ENCODE peak calls at places on chromosomes 5 and 9, in five cellular contexts. Q is IMR-90, Z is DND-41, S is mesenchymal stem cell, J is GM23338. D is an unnamed sample.

GRCh38 chr5:143495823-143496275 is 92.4 kb upstream of the NR3C1 start:
- DNase-seq in Q (peak; percentile 81), Z (no peak), S (peak; percentile 47), J (no peak), D (no peak)

GRCh38 chr9:36748322-36748899 is 175.7 kb downstream of the MELK start:
- DNase-seq in Q (peak; percentile 43), Z (peak; percentile 48), S (peak; percentile 56), J (peak; percentile 76), D (peak; percentile 84)

GRCh38 chr5:42858709-42859108 is 47.0 kb upstream of the SELENOP start:
- DNase-seq in Q (no peak), Z (no peak), S (no peak), J (peak; percentile 54), D (peak; percentile 70)

GRCh38 chr9:135822383-135822755 is 85.0 kb downstream of the CAMSAP1 start:
- DNase-seq in Q (no peak), Z (no peak), S (no peak), J (no peak), D (no peak)

GRCh38 chr5:29758986-29759421 is 1434.5 kb upstream of the CDH6 start:
- DNase-seq in Q (no peak), Z (no peak), S (no peak), J (peak; percentile 39), D (peak; percentile 64)

GRCh38 chr5:112479418-112479817 is 60.3 kb upstream of the EPB41L4A start:
- DNase-seq in Q (peak; percentile 54), Z (no peak), S (peak; percentile 25), J (no peak), D (no peak)

GRCh38 chr9:99868845-99869244 is 37.6 kb upstream of the STX17 start:
- DNase-seq in Q (peak; percentile 30), Z (no peak), S (no peak), J (no peak), D (no peak)

GRCh38 chr9:127754761-127755557 is 19.9 kb upstream of the TOR2A start:
- DNase-seq in Q (no peak), Z (no peak), S (no peak), J (peak; percentile 87), D (peak; percentile 89)

GRCh38 chr9:122180633-122181032 is 20.9 kb downstream of the MORN5 start:
- DNase-seq in Q (peak; percentile 88), Z (no peak), S (peak; percentile 72), J (no peak), D (no peak)

GRCh38 chr9:121288874-121289553 is 21.1 kb downstream of the GSN start:
- DNase-seq in Q (peak; percentile 74), Z (no peak), S (peak; percentile 84), J (peak; percentile 83), D (peak; percentile 78)

GRCh38 chr5:29005386-29005785 is 1967.0 kb upstream of the CDH9 start:
- DNase-seq in Q (no peak), Z (no peak), S (peak; percentile 6), J (peak; percentile 36), D (peak; percentile 29)

GRCh38 chr9:121599186-121599871 is 52.1 kb upstream of the DAB2IP start:
- DNase-seq in Q (peak; percentile 26), Z (no peak), S (peak; percentile 57), J (peak; percentile 96), D (peak; percentile 97)

GRCh38 chr5:136195971-136196577 is 3.1 kb upstream of the SMIM32 start:
- DNase-seq in Q (no peak), Z (no peak), S (no peak), J (no peak), D (no peak)

GRCh38 chr5:170268884-170269283 is 28.7 kb downstream of the LCP2 start:
- DNase-seq in Q (no peak), Z (no peak), S (no peak), J (no peak), D (no peak)

GRCh38 chr5:121189569-121190305 is 661.9 kb upstream of the FTMT start:
- DNase-seq in Q (peak; percentile 50), Z (no peak), S (peak; percentile 79), J (no peak), D (no peak)

GRCh38 chr5:126624534-126624933 is 23.8 kb downstream of the PHAX start:
- DNase-seq in Q (peak; percentile 94), Z (no peak), S (peak; percentile 93), J (no peak), D (no peak)

GRCh38 chr9:101601904-101602765 is 7.4 kb upstream of the PPP3R2 start:
- DNase-seq in Q (peak; percentile 51), Z (peak; percentile 6), S (peak; percentile 54), J (peak; percentile 90), D (peak; percentile 72)

GRCh38 chr9:121376214-121376830 is 6.3 kb upstream of the STOM start:
- DNase-seq in Q (peak; percentile 46), Z (no peak), S (peak; percentile 37), J (no peak), D (no peak)

GRCh38 chr5:10479226-10479721 is 37.6 kb downstream of the ROPN1L start:
- DNase-seq in Q (peak; percentile 82), Z (no peak), S (peak; percentile 74), J (no peak), D (no peak)

GRCh38 chr9:98317134-98317857 is 61.8 kb upstream of the TBC1D2 start:
- DNase-seq in Q (peak; percentile 86), Z (no peak), S (peak; percentile 49), J (no peak), D (no peak)

GRCh38 chr5:127112347-127112864 is 39.1 kb upstream of the C5orf63 start:
- DNase-seq in Q (no peak), Z (no peak), S (no peak), J (no peak), D (no peak)

GRCh38 chr5:141366016-141366896 is 2.3 kb downstream of the PCDHGA5 start:
- DNase-seq in Q (no peak), Z (no peak), S (no peak), J (no peak), D (no peak)

GRCh38 chr9:16030513-16031185 is 477.8 kb downstream of the CCDC171 start:
- DNase-seq in Q (peak; percentile 96), Z (peak; percentile 81), S (peak; percentile 91), J (no peak), D (no peak)

GRCh38 chr5:175254155-175254554 is 189.8 kb downstream of the DRD1 start:
- DNase-seq in Q (peak; percentile 42), Z (no peak), S (no peak), J (no peak), D (no peak)

GRCh38 chr5:112109331-112109993 is 309.6 kb downstream of the EPB41L4A start:
- DNase-seq in Q (peak; percentile 87), Z (no peak), S (peak; percentile 40), J (peak; percentile 56), D (no peak)

GRCh38 chr5:148458036-148458888 is 74.5 kb downstream of the FBXO38 start:
- DNase-seq in Q (no peak), Z (no peak), S (no peak), J (no peak), D (no peak)

GRCh38 chr9:19924090-19924489 is 135.3 kb upstream of the SLC24A2 start:
- DNase-seq in Q (peak; percentile 5), Z (no peak), S (peak; percentile 42), J (no peak), D (no peak)

GRCh38 chr5:14672082-14672481 is 7.6 kb downstream of the OTULIN start:
- DNase-seq in Q (no peak), Z (no peak), S (no peak), J (no peak), D (no peak)

GRCh38 chr9:121199921-121200320 is 1.7 kb downstream of the RAB14 start:
- DNase-seq in Q (peak; percentile 21), Z (no peak), S (peak; percentile 28), J (no peak), D (no peak)

GRCh38 chr9:34267660-34268059 is 61.4 kb downstream of the KIF24 start:
- DNase-seq in Q (no peak), Z (no peak), S (no peak), J (no peak), D (no peak)

GRCh38 chr5:163535290-163535689 is 29.9 kb downstream of the MAT2B start:
- DNase-seq in Q (no peak), Z (no peak), S (no peak), J (no peak), D (no peak)

GRCh38 chr5:55625913-55626312 is 86.2 kb downstream of the SLC38A9 start:
- DNase-seq in Q (no peak), Z (no peak), S (no peak), J (no peak), D (no peak)

GRCh38 chr5:31196309-31196708 is 2.8 kb downstream of the CDH6 start:
- DNase-seq in Q (peak; percentile 66), Z (no peak), S (peak; percentile 10), J (peak; percentile 57), D (peak; percentile 70)

DNA sequence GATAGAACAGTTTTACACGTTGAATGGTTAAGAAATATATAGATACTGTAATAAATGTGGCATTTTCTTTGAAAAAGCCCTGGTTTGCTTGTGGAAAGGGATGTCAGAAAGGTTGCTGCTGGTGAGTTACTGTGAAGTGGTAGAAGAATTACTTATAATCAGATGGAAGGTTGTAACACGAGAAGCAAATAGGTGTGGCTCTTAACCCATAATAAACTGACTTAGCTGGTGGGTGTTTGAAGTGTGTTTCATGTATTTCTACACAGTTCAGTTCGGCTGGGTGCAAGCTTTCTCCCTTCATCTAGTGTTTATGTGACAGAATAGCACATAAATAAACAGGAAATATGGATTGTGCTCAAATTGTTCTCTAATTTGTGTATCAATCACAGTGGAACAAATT is 5.5 kb downstream of the CNOT6 start:
- DNase-seq in Q (no peak), Z (no peak), S (no peak), J (no peak), D (no peak)
- H3K4me2 ChIP-seq in Q (peak overlapping the region; percentile 32), Z (no peak overlapping the region), S (no peak overlapping the region), J (no peak overlapping the region), D (no peak overlapping the region)

GRCh38 chr5:173056783-173057061 is 570 bp downstream of the CREBRF start:
- DNase-seq in Q (no peak), Z (no peak), S (no peak), J (no peak), D (peak; percentile 91)
- H3K4me2 ChIP-seq in Q (no peak overlapping the region), Z (peak overlapping the region; percentile 84), S (peak overlapping the region; percentile 72), J (peak overlapping the region; percentile 89), D (peak overlapping the region; percentile 80)

GRCh38 chr9:93186151-93186715 is 2.3 kb downstream of the WNK2 start:
- DNase-seq in Q (no peak), Z (no peak), S (no peak), J (no peak), D (no peak)

GRCh38 chr9:93188426-93189368 is 4.8 kb downstream of the WNK2 start:
- DNase-seq in Q (no peak), Z (no peak), S (no peak), J (peak; percentile 56), D (peak; percentile 38)

GRCh38 chr9:93187574-93187973 is 3.6 kb downstream of the WNK2 start:
- DNase-seq in Q (no peak), Z (no peak), S (no peak), J (no peak), D (no peak)

GRCh38 chr9:93185261-93186150 is 1.6 kb downstream of the WNK2 start:
- DNase-seq in Q (no peak), Z (no peak), S (no peak), J (peak; percentile 75), D (no peak)

DNA sequence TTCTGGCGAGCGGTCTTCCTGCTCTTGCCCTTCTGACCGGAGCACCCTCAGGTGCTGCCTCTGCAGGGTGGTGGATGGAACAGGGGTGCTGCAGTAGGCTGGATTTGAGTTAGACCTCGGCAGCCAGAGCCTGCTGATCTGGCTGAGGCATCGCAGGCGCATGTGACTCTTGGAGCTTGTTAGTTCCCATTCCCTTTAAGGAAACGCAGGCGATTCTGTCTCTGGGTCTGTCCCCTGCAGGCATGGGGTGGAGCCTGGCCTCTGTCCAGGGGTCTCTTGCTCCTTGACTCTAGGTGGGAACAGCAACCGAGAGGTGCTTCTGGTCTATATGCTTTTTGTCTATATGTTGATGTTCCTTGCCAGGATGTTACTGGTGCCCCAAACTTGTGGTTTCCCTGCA is 3.1 kb downstream of the WNK2 start:
- DNase-seq in Q (no peak), Z (no peak), S (no peak), J (no peak), D (no peak)
- H3K4me2 ChIP-seq in Q (no peak overlapping the region), Z (no peak overlapping the region), S (no peak overlapping the region), J (peak overlapping the region; percentile 89), D (peak overlapping the region; percentile 10)

GRCh38 chr5:37208883-37209808 is 40.0 kb downstream of the CPLANE1 start:
- DNase-seq in Q (peak; percentile 25), Z (no peak), S (no peak), J (peak; percentile 33), D (no peak)
- H3K4me2 ChIP-seq in Q (peak overlapping the region; percentile 72), Z (no peak overlapping the region), S (no peak overlapping the region), J (no peak overlapping the region), D (no peak overlapping the region)